ENCODE peak calls at places on chromosomes 7 and 10, in five cellular contexts. X is uterus, V is neural crest cell, U is GM12865, R is IMR-90. I is an unnamed sample.

GRCh38 chr7:116628971-116629586 is 42.9 kb upstream of the MET start:
- DNase-seq in X (no peak), V (no peak), U (no peak), R (peak), I (peak)

GRCh38 chr10:70296406-70296899 is 12.6 kb upstream of the NPFFR1 start:
- DNase-seq in X (peak), V (no peak), U (no peak), R (peak), I (peak)

GRCh38 chr7:134910214-134910890 is 76.0 kb upstream of the AGBL3 start:
- DNase-seq in X (no peak), V (no peak), U (no peak), R (no peak), I (no peak)

GRCh38 chr7:120554960-120555571 is 282.1 kb downstream of the KCND2 start:
- DNase-seq in X (peak), V (peak), U (peak), R (peak), I (peak)

GRCh38 chr10:86346169-86346793 is 20.3 kb downstream of the GRID1 start:
- DNase-seq in X (no peak), V (no peak), U (no peak), R (no peak), I (no peak)

GRCh38 chr10:125166658-125167057 is 6.3 kb upstream of the CTBP2 start:
- DNase-seq in X (no peak), V (no peak), U (no peak), R (no peak), I (no peak)

GRCh38 chr10:70493660-70494234 is 15.2 kb downstream of the PALD1 start:
- DNase-seq in X (no peak), V (peak), U (peak), R (no peak), I (no peak)

GRCh38 chr10:113648478-113648877 is 15.4 kb downstream of the NRAP start:
- DNase-seq in X (no peak), V (no peak), U (no peak), R (no peak), I (peak)

GRCh38 chr10:42961156-42961589 is 115.7 kb upstream of the RET start:
- DNase-seq in X (no peak), V (no peak), U (no peak), R (no peak), I (peak)

GRCh38 chr10:16183989-16184643 is 252.7 kb upstream of the PTER start:
- DNase-seq in X (no peak), V (no peak), U (no peak), R (no peak), I (no peak)

GRCh38 chr7:7943951-7944350 is 24.6 kb upstream of the GLCCI1 start:
- DNase-seq in X (no peak), V (no peak), U (no peak), R (no peak), I (no peak)

GRCh38 chr10:31652038-31652437 is 276.6 kb downstream of the ARHGAP12 start:
- DNase-seq in X (no peak), V (no peak), U (no peak), R (no peak), I (no peak)

GRCh38 chr7:114900127-114900526 is 21.8 kb upstream of the MDFIC start:
- DNase-seq in X (no peak), V (no peak), U (no peak), R (no peak), I (no peak)

GRCh38 chr7:16915405-16915804 is 33.6 kb upstream of the AGR3 start:
- DNase-seq in X (no peak), V (no peak), U (no peak), R (peak), I (peak)

GRCh38 chr7:142832452-142832851 is 22.4 kb upstream of the EPHB6 start:
- DNase-seq in X (no peak), V (no peak), U (no peak), R (no peak), I (peak)

GRCh38 chr10:33421789-33422188 is 87.3 kb upstream of the NRP1 start:
- DNase-seq in X (peak), V (no peak), U (no peak), R (peak), I (peak)

GRCh38 chr7:151349507-151349853 is 7.9 kb downstream of the NUB1 start:
- DNase-seq in X (no peak), V (no peak), U (no peak), R (no peak), I (no peak)

GRCh38 chr7:134154581-134155130 is 27.5 kb downstream of the LRGUK start:
- DNase-seq in X (no peak), V (no peak), U (no peak), R (no peak), I (peak)

GRCh38 chr7:142812437-142813215 is 41.9 kb downstream of the PRSS2 start:
- DNase-seq in X (no peak), V (no peak), U (peak), R (no peak), I (no peak)

GRCh38 chr7:31896929-31897328 is 173.3 kb downstream of the PDE1C start:
- DNase-seq in X (no peak), V (no peak), U (no peak), R (peak), I (no peak)

GRCh38 chr7:55570939-55571338 is 1.4 kb downstream of the VOPP1 start:
- DNase-seq in X (no peak), V (no peak), U (no peak), R (peak), I (peak)

GRCh38 chr7:115009736-115010435 is 88.0 kb downstream of the MDFIC start:
- DNase-seq in X (peak), V (no peak), U (no peak), R (peak), I (no peak)

GRCh38 chr10:124744047-124744687 is at the start of gene FAM53B:
- DNase-seq in X (peak), V (peak), U (peak), R (peak), I (peak)

GRCh38 chr7:144824360-144824759 is 11.5 kb downstream of the TPK1 start:
- DNase-seq in X (no peak), V (no peak), U (no peak), R (peak), I (peak)

GRCh38 chr7:94941844-94942632 is 34.6 kb downstream of the PPP1R9A start:
- DNase-seq in X (no peak), V (no peak), U (no peak), R (no peak), I (no peak)

GRCh38 chr10:126073606-126074005 is 177.2 kb downstream of the FANK1 start:
- DNase-seq in X (no peak), V (no peak), U (no peak), R (peak), I (no peak)

GRCh38 chr10:104127411-104127810 is 5.4 kb downstream of the SFR1 start:
- DNase-seq in X (no peak), V (no peak), U (peak), R (no peak), I (peak)

DNA sequence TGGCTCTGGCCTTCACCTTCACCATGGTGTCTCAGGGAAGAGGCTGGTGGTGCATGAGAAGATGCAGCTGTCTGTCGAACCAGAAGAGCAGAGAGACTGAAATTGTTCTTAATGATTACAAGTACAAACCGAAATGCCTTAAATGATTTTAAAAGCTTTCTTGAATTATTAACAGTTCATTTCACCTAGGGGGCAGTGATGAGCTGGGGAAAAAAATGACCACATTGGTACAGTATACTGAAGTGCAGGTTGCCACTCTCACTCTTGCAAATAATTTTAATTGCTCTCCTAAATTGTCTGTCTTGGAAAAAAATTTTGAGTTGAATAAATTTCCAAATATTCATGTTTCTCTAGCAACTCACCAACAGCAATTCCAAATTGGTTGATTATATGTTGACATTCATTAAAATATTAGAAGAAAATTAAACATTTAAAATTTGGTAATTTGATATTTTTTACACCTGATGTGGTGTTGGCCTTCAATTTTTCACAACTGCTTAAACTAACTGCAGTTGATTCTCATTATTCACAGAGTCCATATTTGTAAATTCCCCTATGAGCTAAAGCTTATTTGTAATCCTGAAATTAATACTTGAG is 692.6 kb downstream of the ZWINT start:
- DNase-seq in X (no peak), V (no peak), U (peak), R (no peak), I (no peak)
- TF ChIP-seq CTCF in X (no peak), V (peak), U (peak), R (no peak), I (no peak)

DNA sequence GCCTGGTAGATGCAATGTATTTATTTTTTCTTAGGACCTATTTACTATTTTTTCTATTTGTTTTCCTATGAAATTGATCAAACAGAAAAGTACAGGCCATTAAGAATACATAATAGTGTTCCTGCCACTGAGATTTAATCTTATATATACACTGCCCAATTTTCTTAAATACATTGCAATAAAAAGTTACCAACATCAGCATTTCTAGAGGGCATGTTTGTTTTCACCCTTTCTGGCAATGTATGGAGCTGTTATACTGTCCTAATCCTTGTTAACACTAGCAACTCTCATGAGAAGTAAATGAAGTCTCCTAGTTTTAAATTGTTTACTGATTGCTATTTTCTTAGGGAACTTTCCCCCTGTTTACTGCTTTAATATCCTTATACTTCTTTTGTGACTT is 359.1 kb upstream of the SEMA3A start:
- DNase-seq in X (no peak), V (no peak), U (no peak), R (no peak), I (no peak)
- TF ChIP-seq CTCF in X (no peak), V (no peak), U (no peak), R (no peak), I (no peak)

GRCh38 chr7:157825325-157825724 is 488.5 kb downstream of the DNAJB6 start:
- DNase-seq in X (no peak), V (no peak), U (no peak), R (no peak), I (no peak)

GRCh38 chr7:157826566-157826965 is 489.8 kb downstream of the DNAJB6 start:
- DNase-seq in X (no peak), V (no peak), U (no peak), R (no peak), I (no peak)

GRCh38 chr7:157824011-157824818 is 487.4 kb downstream of the DNAJB6 start:
- DNase-seq in X (no peak), V (no peak), U (no peak), R (no peak), I (no peak)

GRCh38 chr7:157822688-157823031 is 485.9 kb downstream of the DNAJB6 start:
- DNase-seq in X (no peak), V (no peak), U (no peak), R (no peak), I (no peak)

GRCh38 chr7:157824819-157825121 is 488.0 kb downstream of the DNAJB6 start:
- DNase-seq in X (no peak), V (no peak), U (no peak), R (no peak), I (no peak)
- TF ChIP-seq CTCF in X (no peak), V (no peak), U (no peak), R (no peak), I (no peak)

DNA sequence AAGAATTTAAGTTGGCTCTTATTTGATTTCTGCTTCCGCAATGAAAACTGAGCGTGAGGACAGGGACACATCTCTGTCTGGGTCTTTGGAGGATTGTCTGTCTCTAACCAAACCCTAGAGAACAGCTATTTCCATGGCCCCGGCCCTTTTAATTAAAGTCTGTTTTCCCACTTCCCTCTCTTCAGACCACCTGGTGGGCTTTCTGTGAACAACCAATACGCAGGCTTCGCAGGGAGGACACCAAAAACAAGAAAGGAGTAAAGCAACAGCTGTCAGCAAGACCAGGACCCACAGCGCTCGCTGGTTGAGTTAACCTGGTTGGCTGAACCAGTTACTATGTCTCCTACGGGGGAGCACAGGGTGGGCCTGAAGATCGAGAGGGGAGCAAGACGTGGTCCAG is 217.1 kb upstream of the FRMD4A start:
- DNase-seq in X (no peak), V (no peak), U (no peak), R (no peak), I (no peak)
- TF ChIP-seq CTCF in X (no peak), V (peak), U (peak), R (no peak), I (no peak)

DNA sequence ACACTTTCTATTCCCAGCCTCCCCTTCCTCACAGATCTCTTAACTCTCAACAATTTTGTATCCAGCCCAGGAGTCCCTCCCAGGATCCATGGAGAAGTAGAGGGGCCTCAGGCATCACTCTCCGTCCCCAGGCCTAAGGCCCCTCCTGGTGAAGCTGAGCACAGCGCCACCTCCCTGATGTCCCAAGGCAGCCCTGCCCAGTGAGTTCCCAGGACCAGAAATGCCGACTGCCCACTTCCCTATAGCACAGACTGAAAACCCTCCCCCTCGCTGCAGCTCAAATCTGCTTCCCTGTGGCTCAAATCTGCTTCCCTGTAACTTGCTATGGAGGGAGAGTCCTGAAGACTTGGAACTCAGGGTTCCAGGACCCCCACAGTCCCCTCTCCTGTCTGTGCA is 35.6 kb downstream of the YKT6 start:
- DNase-seq in X (no peak), V (no peak), U (no peak), R (no peak), I (peak)
- TF ChIP-seq CTCF in X (no peak), V (no peak), U (no peak), R (no peak), I (no peak)